ENCODE peak calls at places on chromosome 19, in four cellular contexts. F, Z, I and A are unnamed samples.
A peak's percentile ranks its signal among the peaks of the same experiment; 100 is the strongest.

GRCh38 chr19:58117841-58118575 is 20.0 kb upstream of the ZSCAN18 start:
- DNase-seq in F (no peak), Z (no peak), I (no peak), A (no peak)

GRCh38 chr19:11264452-11265176 is 2.3 kb upstream of the DOCK6 start:
- DNase-seq in F (no peak), Z (no peak), I (no peak), A (peak; percentile 89)

GRCh38 chr19:46579286-46579944 is 21.7 kb upstream of the CALM3 start:
- DNase-seq in F (no peak), Z (no peak), I (no peak), A (no peak)

GRCh38 chr19:48623556-48624066 is 4.3 kb downstream of the SPHK2 start:
- DNase-seq in F (no peak), Z (no peak), I (no peak), A (no peak)

GRCh38 chr19:56690668-56691067 is 19.1 kb upstream of the ZNF835 start:
- DNase-seq in F (no peak), Z (no peak), I (no peak), A (no peak)

GRCh38 chr19:32895384-32895783 is 25.8 kb upstream of the SLC7A9 start:
- DNase-seq in F (no peak), Z (no peak), I (no peak), A (no peak)

GRCh38 chr19:55304279-55304978 is 20.6 kb downstream of the BRSK1 start:
- DNase-seq in F (no peak), Z (no peak), I (no peak), A (no peak)

GRCh38 chr19:2354670-2355069 is 5.4 kb upstream of the TMPRSS9 start:
- DNase-seq in F (no peak), Z (no peak), I (no peak), A (no peak)

GRCh38 chr19:5340637-5341447 is at the start of gene PTPRS:
- DNase-seq in F (peak; percentile 45), Z (peak; percentile 38), I (peak; percentile 76), A (peak; percentile 85)

GRCh38 chr19:46732966-46733692 is 12.7 kb upstream of the FKRP start:
- DNase-seq in F (no peak), Z (no peak), I (no peak), A (peak; percentile 82)

GRCh38 chr19:9995079-9995478 is 15.2 kb downstream of the COL5A3 start:
- DNase-seq in F (no peak), Z (no peak), I (no peak), A (no peak)

GRCh38 chr19:29211562-29212416 is 1.2 kb downstream of the UQCRFS1 start:
- DNase-seq in F (no peak), Z (no peak), I (no peak), A (no peak)

GRCh38 chr19:28318469-28319179 is 894.3 kb downstream of the UQCRFS1 start:
- DNase-seq in F (no peak), Z (no peak), I (no peak), A (no peak)

GRCh38 chr19:35545855-35546381 is 492 bp downstream of the TMEM147 start:
- DNase-seq in F (peak; percentile 7), Z (no peak), I (no peak), A (no peak)

GRCh38 chr19:58498316-58499020 is 13.3 kb downstream of the SLC27A5 start:
- DNase-seq in F (no peak), Z (peak; percentile 30), I (peak; percentile 73), A (peak; percentile 35)

GRCh38 chr19:5321851-5322681 is 18.5 kb downstream of the PTPRS start:
- DNase-seq in F (peak; percentile 9), Z (no peak), I (no peak), A (no peak)

GRCh38 chr19:47063874-47064273 is 15.4 kb upstream of the TMEM160 start:
- DNase-seq in F (no peak), Z (no peak), I (no peak), A (no peak)

GRCh38 chr19:47582320-47582909 is 9.5 kb upstream of the ZNF541 start:
- DNase-seq in F (no peak), Z (no peak), I (no peak), A (no peak)

GRCh38 chr19:57708641-57709354 is at the start of gene ZNF154:
- DNase-seq in F (peak; percentile 29), Z (no peak), I (no peak), A (peak; percentile 84)

GRCh38 chr19:11577451-11578341 is at the start of gene ACP5:
- DNase-seq in F (no peak), Z (no peak), I (no peak), A (peak; percentile 68)

GRCh38 chr19:45104658-45105384 is 11.8 kb downstream of the PPP1R37 start:
- DNase-seq in F (no peak), Z (no peak), I (no peak), A (no peak)
- H3K27me3 ChIP-seq in F (no peaks in the 10 kb centered on the region), Z (no peaks in the 10 kb centered on the region), I (no peaks in the 10 kb centered on the region), A (no peaks in the 10 kb centered on the region)

DNA sequence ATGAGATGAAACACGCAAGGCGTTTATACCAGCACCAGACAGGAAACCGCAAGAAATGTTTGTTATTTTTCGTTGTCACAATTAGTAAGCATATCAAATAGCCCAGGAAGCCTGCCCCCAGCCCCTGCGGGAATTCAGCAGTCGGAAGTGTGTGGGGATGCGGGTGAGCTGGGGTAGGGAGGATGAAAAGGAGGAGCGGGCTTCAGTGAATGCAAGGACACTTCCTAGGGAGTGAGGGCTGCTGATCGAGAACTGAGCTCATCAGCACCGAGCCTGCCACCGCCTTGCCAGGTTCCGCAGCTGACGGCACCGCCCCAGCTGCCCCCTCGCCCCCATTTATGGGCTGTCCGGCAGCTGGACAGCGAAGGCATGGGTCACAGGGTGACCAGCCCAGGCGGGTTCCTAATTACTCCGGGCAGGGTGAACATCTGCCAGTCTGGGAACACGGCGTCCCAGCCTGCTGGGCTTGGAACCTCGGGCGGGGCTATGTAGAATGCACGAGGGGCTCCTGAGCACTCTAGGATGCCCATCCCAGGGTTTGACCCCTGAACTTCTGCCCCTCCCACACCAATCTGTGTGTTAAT is 1.6 kb upstream of the BEST2 start:
- DNase-seq in F (no peak), Z (no peak), I (no peak), A (no peak)
- H3K27me3 ChIP-seq in F (no peaks in the 10 kb centered on the region), Z (no peaks in the 10 kb centered on the region), I (no peaks in the 10 kb centered on the region), A (no peaks in the 10 kb centered on the region)

GRCh38 chr19:6693681-6694080 is 23.7 kb upstream of the TNFSF14 start:
- DNase-seq in F (no peak), Z (no peak), I (no peak), A (no peak)
- H3K27me3 ChIP-seq in F (no peaks in the 10 kb centered on the region), Z (no peaks in the 10 kb centered on the region), I (no peaks in the 10 kb centered on the region), A (no peaks in the 10 kb centered on the region)

DNA sequence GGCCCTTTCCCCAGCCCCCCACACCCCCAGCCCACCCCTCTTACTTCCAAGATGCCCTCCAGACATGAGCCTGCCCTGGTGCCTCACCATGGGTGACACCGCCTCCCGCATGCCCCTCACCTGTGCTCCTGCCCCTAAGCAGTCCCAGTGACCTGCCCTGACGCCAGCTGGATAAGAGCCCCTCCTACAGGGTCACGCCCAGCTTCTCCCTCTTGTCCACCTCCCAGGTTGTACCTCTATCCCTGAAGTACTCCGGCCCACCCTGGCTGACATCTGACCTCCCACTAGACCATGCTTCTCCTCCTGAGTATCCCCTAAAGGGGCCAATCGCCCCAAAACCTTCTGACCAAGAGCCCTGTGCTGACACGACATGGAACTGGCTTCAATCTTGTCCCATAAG is 51.3 kb downstream of the COLGALT1 start:
- DNase-seq in F (no peak), Z (no peak), I (no peak), A (no peak)
- H3K27me3 ChIP-seq in F (peaks cover 6% of the 10 kb centered on the region), Z (no peaks in the 10 kb centered on the region), I (no peaks in the 10 kb centered on the region), A (peaks cover 46% of the 10 kb centered on the region)

GRCh38 chr19:39263912-39264305 is 4.3 kb upstream of the IFNL2 start:
- DNase-seq in F (no peak), Z (no peak), I (no peak), A (no peak)

GRCh38 chr19:39264306-39265290 is 3.6 kb upstream of the IFNL2 start:
- DNase-seq in F (no peak), Z (no peak), I (no peak), A (no peak)

GRCh38 chr19:39262496-39262895 is 5.7 kb upstream of the IFNL2 start:
- DNase-seq in F (no peak), Z (no peak), I (no peak), A (no peak)

GRCh38 chr19:39261704-39262103 is 6.5 kb upstream of the IFNL2 start:
- DNase-seq in F (no peak), Z (no peak), I (no peak), A (no peak)

DNA sequence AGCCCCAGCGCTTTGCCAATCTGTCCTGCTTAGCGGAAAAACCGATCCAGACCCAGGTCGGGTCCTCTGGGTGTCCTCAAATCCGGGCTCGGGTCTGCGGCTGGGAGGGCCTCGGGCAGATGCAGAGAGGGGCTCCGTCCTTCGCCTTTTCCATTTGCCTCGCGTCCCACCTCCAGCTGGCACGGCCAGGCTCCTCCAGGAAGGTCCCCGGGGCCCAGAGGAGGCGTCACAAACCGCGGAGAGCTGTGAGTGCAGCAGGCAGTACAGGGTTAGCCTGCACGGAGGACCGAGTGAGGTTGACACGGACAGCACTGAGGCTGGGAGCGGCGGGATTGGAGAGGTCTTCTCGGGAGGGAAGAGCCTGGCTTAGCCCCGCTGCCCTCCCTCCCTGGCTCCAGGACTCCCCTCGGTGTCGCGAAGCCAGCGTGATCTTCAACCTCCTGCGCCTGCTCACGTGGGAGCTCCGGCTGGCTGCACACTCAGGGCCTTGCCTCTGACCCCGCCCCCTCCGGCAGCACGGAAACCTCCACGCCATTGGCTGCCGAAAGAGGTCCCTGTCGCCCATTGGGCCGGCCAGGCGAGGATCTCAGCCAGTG is 2.8 kb upstream of the IFNL2 start:
- DNase-seq in F (no peak), Z (no peak), I (no peak), A (peak; percentile 72)
- H3K27me3 ChIP-seq in F (peaks cover 24% of the 10 kb centered on the region), Z (no peaks in the 10 kb centered on the region), I (no peaks in the 10 kb centered on the region), A (peaks cover 50% of the 10 kb centered on the region)

DNA sequence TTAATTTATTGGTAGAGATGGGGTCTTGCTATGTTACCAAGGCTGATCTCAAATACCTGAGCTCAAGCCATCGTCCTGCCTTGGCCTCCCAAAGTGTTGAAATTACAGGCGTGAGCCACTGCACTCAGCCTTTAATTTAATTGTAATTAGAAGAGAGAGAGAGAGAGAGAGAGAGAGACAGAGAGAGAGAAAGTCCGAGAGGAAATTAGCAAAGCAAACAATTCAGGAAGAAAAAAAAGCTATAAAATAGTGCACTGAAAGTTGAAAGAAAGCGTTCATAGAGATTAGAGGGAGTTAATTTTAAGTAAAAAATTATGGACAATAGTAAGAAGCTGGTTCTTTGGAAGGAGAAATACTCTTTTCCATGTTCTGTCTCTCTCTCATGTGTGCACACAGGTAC is 7.0 kb downstream of the GPR32 start:
- DNase-seq in F (no peak), Z (no peak), I (no peak), A (no peak)
- H3K27me3 ChIP-seq in F (peaks cover 15% of the 10 kb centered on the region), Z (no peaks in the 10 kb centered on the region), I (no peaks in the 10 kb centered on the region), A (peaks cover 91% of the 10 kb centered on the region)

GRCh38 chr19:41918095-41918494 is 10.2 kb downstream of the ERFL start:
- DNase-seq in F (no peak), Z (no peak), I (no peak), A (no peak)
- H3K27me3 ChIP-seq in F (no peaks in the 10 kb centered on the region), Z (no peaks in the 10 kb centered on the region), I (peaks cover 5% of the 10 kb centered on the region), A (peaks cover 46% of the 10 kb centered on the region)

GRCh38 chr19:16320987-16321386 is 3.6 kb upstream of the KLF2 start:
- DNase-seq in F (no peak), Z (no peak), I (no peak), A (no peak)
- H3K27me3 ChIP-seq in F (no peaks in the 10 kb centered on the region), Z (no peaks in the 10 kb centered on the region), I (no peaks in the 10 kb centered on the region), A (no peaks in the 10 kb centered on the region)

DNA sequence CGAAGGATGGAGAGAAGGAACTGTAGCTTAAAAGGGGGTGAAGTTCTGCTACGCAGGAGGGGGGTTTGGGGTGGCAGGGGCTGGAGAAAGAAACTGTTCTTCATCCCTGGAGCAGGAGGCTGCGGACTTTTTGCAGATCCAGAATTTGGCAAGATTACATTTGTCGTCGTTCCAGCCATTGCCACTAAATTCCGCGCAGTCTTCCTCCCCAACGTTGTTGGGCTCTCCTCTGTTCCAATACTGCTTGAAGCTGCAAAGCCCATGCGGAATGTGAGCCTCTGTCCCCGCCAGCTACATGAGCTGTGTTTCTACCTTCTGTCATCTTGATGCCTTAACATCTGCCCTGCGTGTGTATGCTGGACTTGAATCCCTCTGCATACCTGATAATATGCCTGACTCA is 4.3 kb downstream of the CD209 start:
- DNase-seq in F (no peak), Z (no peak), I (no peak), A (no peak)
- H3K27me3 ChIP-seq in F (no peaks in the 10 kb centered on the region), Z (no peaks in the 10 kb centered on the region), I (no peaks in the 10 kb centered on the region), A (no peaks in the 10 kb centered on the region)